ENCODE peak calls at places on chromosomes 1 and 21, in seven cellular contexts. D is cardiac muscle cell, R is heart left ventricle, G is heart right ventricle, U is colonic mucosa, E is fibroblast of mammary gland, Z is A673. M is an unnamed sample.

GRCh38 chr1:208888376-208888775 is 644.2 kb upstream of the PLXNA2 start:
- DNase-seq in D (no peak), R (no peak), G (no peak), U (no peak), E (no peak), Z (no peak), M (no peak)

GRCh38 chr21:26715878-26716506 is 129.2 kb downstream of the ADAMTS1 start:
- DNase-seq in D (peak), R (no peak), G (peak), U (peak), E (peak), Z (peak), M (peak)

GRCh38 chr1:20587639-20588017 is 1.3 kb upstream of the CDA start:
- DNase-seq in D (no peak), R (no peak), G (peak), U (peak), E (peak), Z (no peak), M (peak)

GRCh38 chr1:192158181-192158580 is at the start of gene RGS18:
- DNase-seq in D (peak), R (no peak), G (peak), U (no peak), E (no peak), Z (peak), M (no peak)

GRCh38 chr1:211632808-211633522 is 42.5 kb downstream of the NEK2 start:
- DNase-seq in D (peak), R (peak), G (peak), U (no peak), E (peak), Z (no peak), M (no peak)

GRCh38 chr1:64630611-64631010 is 114.3 kb upstream of the RAVER2 start:
- DNase-seq in D (no peak), R (no peak), G (no peak), U (no peak), E (no peak), Z (no peak), M (no peak)

GRCh38 chr1:109398343-109399225 is 866 bp upstream of the SORT1 start:
- DNase-seq in D (no peak), R (no peak), G (no peak), U (peak), E (no peak), Z (no peak), M (no peak)

GRCh38 chr1:11069233-11069950 is 9.6 kb upstream of the SRM start:
- DNase-seq in D (no peak), R (no peak), G (no peak), U (no peak), E (no peak), Z (no peak), M (no peak)

GRCh38 chr1:5891141-5891540 is 101.1 kb downstream of the NPHP4 start:
- DNase-seq in D (no peak), R (no peak), G (no peak), U (no peak), E (no peak), Z (no peak), M (no peak)

GRCh38 chr1:228073870-228074545 is 8.5 kb upstream of the ARF1 start:
- DNase-seq in D (peak), R (peak), G (no peak), U (no peak), E (no peak), Z (no peak), M (no peak)

GRCh38 chr1:228344631-228345072 is 62.0 kb downstream of the TRIM11 start:
- DNase-seq in D (no peak), R (peak), G (no peak), U (no peak), E (no peak), Z (no peak), M (peak)

GRCh38 chr1:200938955-200939354 is 44.3 kb downstream of the INAVA start:
- DNase-seq in D (peak), R (no peak), G (no peak), U (no peak), E (no peak), Z (no peak), M (no peak)

GRCh38 chr21:44819283-44820243 is 1.7 kb upstream of the SUMO3 start:
- DNase-seq in D (no peak), R (no peak), G (no peak), U (no peak), E (no peak), Z (no peak), M (no peak)

GRCh38 chr21:44818636-44819011 is 762 bp upstream of the SUMO3 start:
- DNase-seq in D (no peak), R (peak), G (no peak), U (peak), E (no peak), Z (no peak), M (peak)

GRCh38 chr21:44816761-44817505 is 929 bp downstream of the SUMO3 start:
- DNase-seq in D (no peak), R (peak), G (peak), U (peak), E (no peak), Z (no peak), M (no peak)

GRCh38 chr21:44817506-44817880 is 369 bp downstream of the SUMO3 start:
- DNase-seq in D (peak), R (peak), G (peak), U (peak), E (peak), Z (peak), M (peak)

GRCh38 chr21:44817914-44818635 is at the start of gene SUMO3:
- DNase-seq in D (peak), R (peak), G (peak), U (peak), E (peak), Z (peak), M (peak)
- TF ChIP-seq CTCF in D (no peak), R (peak), G (no peak), U (no peak), E (no peak), Z (peak), M (no peak)

DNA sequence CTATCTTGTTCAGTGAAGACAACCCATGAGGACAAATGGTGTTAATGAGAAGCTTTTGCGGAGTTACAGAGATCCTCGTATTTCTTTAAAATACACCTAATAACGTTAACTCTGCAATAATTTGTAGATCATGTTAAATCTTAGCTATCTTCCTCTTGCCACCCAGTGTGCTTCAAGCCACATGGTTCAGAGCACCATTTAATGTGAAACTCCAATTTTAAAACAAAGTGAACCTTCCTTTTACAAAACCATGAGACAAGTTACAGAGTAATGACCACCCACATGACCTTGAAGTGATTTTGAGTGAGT is 1.7 kb upstream of the KCNE2 start:
- DNase-seq in D (no peak), R (no peak), G (no peak), U (no peak), E (no peak), Z (no peak), M (no peak)
- TF ChIP-seq CTCF in D (no peak), R (peak), G (no peak), U (no peak), E (no peak), Z (no peak), M (no peak)

DNA sequence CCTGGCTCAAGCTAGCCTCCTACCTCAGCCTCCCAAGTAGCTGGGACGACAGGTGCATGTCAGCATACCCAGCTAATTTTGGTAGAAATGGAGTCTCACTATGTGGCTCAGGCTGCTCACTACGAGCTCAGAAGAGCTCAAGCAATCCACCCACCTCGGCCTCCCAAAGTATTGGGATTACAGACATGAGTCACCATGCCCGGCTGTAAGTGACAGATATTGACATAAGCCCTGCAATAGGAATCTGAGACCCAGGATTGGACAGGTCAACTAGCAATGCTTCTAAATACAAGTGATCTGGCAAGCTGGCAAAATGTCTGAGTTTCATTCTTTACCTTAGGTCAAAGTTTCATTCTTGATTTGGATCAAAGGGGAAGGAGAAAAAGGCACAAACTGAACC is 40.5 kb upstream of the H6PD start:
- DNase-seq in D (no peak), R (no peak), G (no peak), U (no peak), E (peak), Z (no peak), M (no peak)
- TF ChIP-seq CTCF in D (no peak), R (no peak), G (no peak), U (no peak), E (no peak), Z (no peak), M (no peak)

GRCh38 chr1:41495171-41495948 is 10.9 kb upstream of the EDN2 start:
- DNase-seq in D (peak), R (peak), G (no peak), U (no peak), E (no peak), Z (peak), M (no peak)
- TF ChIP-seq CTCF in D (peak), R (peak), G (no peak), U (no peak), E (peak), Z (peak), M (peak)

DNA sequence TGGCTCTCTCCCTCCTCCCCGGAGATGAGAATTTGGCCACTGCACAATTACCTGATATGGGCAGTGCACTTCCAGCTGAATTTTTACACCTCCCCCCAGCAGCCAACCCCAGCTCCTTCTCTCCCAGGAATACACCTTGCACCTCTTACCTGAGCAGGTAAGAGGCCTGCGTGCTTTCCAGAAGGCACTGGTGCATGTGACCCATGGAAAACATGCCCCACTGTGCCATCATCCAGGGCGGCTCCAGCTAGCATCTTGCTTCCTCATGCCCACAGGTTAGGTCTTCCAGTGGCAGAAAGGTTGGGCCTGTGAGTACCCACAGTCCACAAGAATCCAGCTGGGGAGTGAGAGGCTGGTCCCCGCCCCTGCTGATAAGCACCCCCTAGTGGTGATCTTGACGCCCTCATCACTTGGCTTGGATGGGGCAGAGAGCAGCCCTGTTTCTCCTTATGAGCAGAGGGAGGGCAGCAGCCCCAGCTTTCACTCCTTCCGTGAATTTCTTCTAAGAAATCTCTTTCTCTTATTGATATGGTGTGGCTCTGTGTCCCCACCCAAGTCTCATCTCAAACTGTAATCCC is 57.8 kb downstream of the EDARADD start:
- DNase-seq in D (peak), R (no peak), G (no peak), U (peak), E (peak), Z (peak), M (peak)
- TF ChIP-seq CTCF in D (peak), R (peak), G (peak), U (peak), E (peak), Z (peak), M (peak)

DNA sequence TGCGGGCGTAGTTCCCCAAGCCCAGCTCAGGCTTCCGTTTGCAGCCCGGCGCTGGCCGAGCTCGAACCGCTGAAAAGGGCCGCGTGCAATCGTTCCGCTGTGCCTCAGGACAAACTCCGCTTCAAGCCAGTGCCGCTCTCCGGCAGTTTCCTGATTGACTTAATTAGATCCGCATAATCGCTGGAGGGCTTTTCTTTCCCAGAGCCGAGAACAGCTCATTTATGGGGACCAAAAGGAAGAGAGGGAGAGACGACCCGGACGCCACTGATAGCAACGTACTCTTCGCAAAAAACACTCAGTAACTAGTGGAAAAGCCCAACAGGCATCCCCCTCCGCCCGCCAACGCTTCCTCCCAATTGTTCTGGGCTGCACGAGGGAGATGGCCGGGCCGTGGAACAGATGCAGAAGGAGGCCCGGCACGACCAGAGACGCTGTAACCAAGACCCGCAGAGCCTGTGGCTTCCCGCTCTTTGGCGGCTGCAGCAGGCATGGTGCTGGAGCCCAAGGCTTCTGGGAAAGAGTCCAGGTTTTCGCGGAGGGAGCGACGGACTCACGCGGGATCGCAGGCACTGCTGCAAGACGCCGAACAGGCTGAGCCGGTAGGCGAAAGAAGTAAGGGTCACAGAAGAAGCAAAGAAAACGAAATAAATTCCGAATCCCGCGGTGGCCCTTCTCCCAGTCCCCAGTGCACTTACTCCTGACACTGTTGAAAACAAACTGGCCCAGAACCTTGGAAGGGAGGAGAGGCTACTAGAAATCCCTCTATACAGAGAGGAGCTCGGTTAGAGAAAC is 3.6 kb upstream of the FOXD2 start:
- DNase-seq in D (peak), R (peak), G (peak), U (peak), E (peak), Z (peak), M (peak)
- TF ChIP-seq CTCF in D (no peak), R (no peak), G (no peak), U (no peak), E (no peak), Z (no peak), M (no peak)

M was measured in transverse colon.